ENCODE peak calls at places on chromosomes 2 and 18, in eight cellular contexts. Q is NCI-H226, J is upper lobe of right lung, P is astrocyte of the hippocampus, Z is retina, X is fibroblast of lung, A is NCI-H345, W is HTR-8/SVneo. I is an unnamed sample.

GRCh38 chr2:217601601-217602000 is 401.2 kb downstream of the TNS1 start:
- DNase-seq in Q (no peak), W (no peak), P (no peak), A (no peak), J (no peak), X (no peak), Z (no peak), I (no peak)

GRCh38 chr18:50861617-50862016 is 17.3 kb upstream of the ME2 start:
- DNase-seq in X (no peak), A (no peak), W (no peak), P (no peak), J (no peak), Z (no peak), Q (no peak), I (no peak)

GRCh38 chr2:12560618-12561017 is 156.1 kb upstream of the TRIB2 start:
- DNase-seq in A (no peak), W (no peak), Z (no peak), X (no peak), P (no peak), J (no peak), Q (no peak), I (no peak)

GRCh38 chr18:45621068-45621511 is 5.8 kb downstream of the SLC14A2 start:
- DNase-seq in J (no peak), Q (no peak), Z (peak; percentile 74), A (peak; percentile 47), W (peak; percentile 38), P (peak; percentile 65), X (peak; percentile 57), I (peak; percentile 6)

GRCh38 chr2:143968860-143969259 is 551.1 kb downstream of the ZEB2 start:
- DNase-seq in W (no peak), P (no peak), J (no peak), A (no peak), Q (peak; percentile 40), X (no peak), Z (no peak), I (no peak)

GRCh38 chr2:113198048-113198789 is 24.4 kb downstream of the PSD4 start:
- DNase-seq in Q (no peak), P (no peak), A (no peak), Z (no peak), W (no peak), J (no peak), X (no peak), I (no peak)

GRCh38 chr18:75167759-75168211 is 41.2 kb downstream of the PTGR3 start:
- DNase-seq in Q (no peak), X (peak; percentile 30), W (no peak), J (no peak), Z (peak; percentile 38), A (no peak), P (no peak), I (no peak)

GRCh38 chr2:3679616-3680393 is 21.8 kb downstream of the ALLC start:
- DNase-seq in Z (no peak), A (no peak), P (no peak), Q (no peak), X (no peak), J (no peak), W (no peak), I (no peak)

GRCh38 chr2:137865954-137866540 is 98.2 kb upstream of the HNMT start:
- DNase-seq in X (peak; percentile 54), Z (peak; percentile 34), A (peak; percentile 71), J (no peak), P (peak; percentile 66), Q (peak; percentile 32), W (peak; percentile 11), I (peak; percentile 37)

GRCh38 chr2:127219716-127220090 is 396 bp downstream of the CYP27C1 start:
- DNase-seq in P (peak; percentile 72), W (no peak), X (no peak), A (no peak), Z (no peak), Q (no peak), J (no peak), I (no peak)